ENCODE peak calls at places on chromosomes 5 and 9, in five cellular contexts. K is heart right ventricle; X is ureter; V is NCI-H1092 treated with DMSO at 0.1 percent for 48 hours; A is naive thymus-derived CD8-positive, alpha-beta T cell. M is an unnamed sample.

GRCh38 chr9:127104465-127105311 is 17.7 kb downstream of the ANGPTL2 start:
- DNase-seq in K (no peak), X (no peak), V (no peak), A (no peak), M (no peak)

GRCh38 chr5:57780306-57780958 is 297.8 kb upstream of the ACTBL2 start:
- DNase-seq in K (peak), X (no peak), V (no peak), A (no peak), M (no peak)

GRCh38 chr9:127330501-127330900 is 65.9 kb downstream of the GARNL3 start:
- DNase-seq in K (no peak), X (no peak), V (no peak), A (no peak), M (no peak)

GRCh38 chr9:127365461-127365860 is 31.5 kb upstream of the SLC2A8 start:
- DNase-seq in K (no peak), X (no peak), V (no peak), A (no peak), M (no peak)

GRCh38 chr9:127452481-127453092 is 1.3 kb downstream of the LRSAM1 start:
- DNase-seq in K (peak), X (peak), V (no peak), A (no peak), M (peak)

GRCh38 chr9:35538361-35539234 is 48.7 kb downstream of the RUSC2 start:
- DNase-seq in K (peak), X (peak), V (no peak), A (no peak), M (no peak)

GRCh38 chr5:122182491-122182921 is 53.2 kb downstream of the ZNF474 start:
- DNase-seq in K (no peak), X (peak), V (peak), A (no peak), M (no peak)

GRCh38 chr5:44949687-44950086 is 140.9 kb downstream of the MRPS30 start:
- DNase-seq in K (no peak), X (no peak), V (no peak), A (no peak), M (no peak)

GRCh38 chr5:127492854-127493738 is 24.3 kb upstream of the PRRC1 start:
- DNase-seq in K (no peak), X (no peak), V (peak), A (no peak), M (peak)

GRCh38 chr5:157858527-157859226 is at the start of gene CLINT1:
- DNase-seq in K (peak), X (peak), V (peak), A (peak), M (peak)

GRCh38 chr5:82159014-82159413 is 119.1 kb downstream of the RPS23 start:
- DNase-seq in K (no peak), X (no peak), V (no peak), A (no peak), M (no peak)

GRCh38 chr9:130598188-130598587 is 18.8 kb downstream of the FUBP3 start:
- DNase-seq in K (no peak), X (no peak), V (no peak), A (no peak), M (no peak)

GRCh38 chr5:170169996-170170395 is 62.8 kb upstream of the C5orf58 start:
- DNase-seq in K (no peak), X (no peak), V (no peak), A (no peak), M (no peak)

GRCh38 chr9:98101868-98102273 is 17.2 kb downstream of the TRIM14 start:
- DNase-seq in K (no peak), X (no peak), V (peak), A (peak), M (peak)

GRCh38 chr5:2981652-2982051 is 230.2 kb upstream of the IRX2 start:
- DNase-seq in K (no peak), X (no peak), V (no peak), A (no peak), M (no peak)

GRCh38 chr5:162565-163337 is 28.5 kb upstream of the LRRC14B start:
- DNase-seq in K (no peak), X (no peak), V (no peak), A (no peak), M (no peak)

GRCh38 chr5:124212949-124213348 is 533.5 kb downstream of the ZNF608 start:
- DNase-seq in K (no peak), X (no peak), V (no peak), A (no peak), M (peak)

GRCh38 chr5:178291161-178291561 is 58.6 kb upstream of the PHYKPL start:
- DNase-seq in K (peak), X (no peak), V (no peak), A (no peak), M (no peak)

GRCh38 chr5:37667846-37668245 is 172.0 kb downstream of the GDNF start:
- DNase-seq in K (no peak), X (no peak), V (no peak), A (no peak), M (no peak)

GRCh38 chr9:122338536-122338935 is 32.3 kb upstream of the PTGS1 start:
- DNase-seq in K (no peak), X (no peak), V (no peak), A (no peak), M (no peak)

GRCh38 chr5:180160822-180161221 is 48.2 kb downstream of the RASGEF1C start:
- DNase-seq in K (no peak), X (no peak), V (no peak), A (no peak), M (no peak)

GRCh38 chr9:107215381-107215780 is 67.7 kb upstream of the RAD23B start:
- DNase-seq in K (no peak), X (no peak), V (no peak), A (no peak), M (no peak)

GRCh38 chr9:38085308-38085707 is 16.3 kb upstream of the SHB start:
- DNase-seq in K (no peak), X (no peak), V (no peak), A (no peak), M (no peak)

GRCh38 chr9:114687034-114687433 is 5.0 kb upstream of the TEX48 start:
- DNase-seq in K (no peak), X (no peak), V (no peak), A (no peak), M (no peak)

GRCh38 chr9:81737871-81738507 is 48.6 kb upstream of the TLE1 start:
- DNase-seq in K (no peak), X (peak), V (no peak), A (no peak), M (no peak)

GRCh38 chr5:108858959-108859358 is 111.3 kb downstream of the FER start:
- DNase-seq in K (no peak), X (no peak), V (no peak), A (no peak), M (no peak)

GRCh38 chr5:78518365-78519197 is 130.0 kb downstream of the LHFPL2 start:
- DNase-seq in K (peak), X (no peak), V (no peak), A (no peak), M (no peak)

GRCh38 chr9:70049236-70049635 is 5.6 kb downstream of the MAMDC2 start:
- DNase-seq in K (no peak), X (peak), V (no peak), A (no peak), M (no peak)

GRCh38 chr5:127970854-127971425 is 112.6 kb upstream of the SLC12A2 start:
- DNase-seq in K (no peak), X (no peak), V (no peak), A (no peak), M (no peak)

GRCh38 chr9:121499427-121500164 is at the start of gene GGTA1:
- DNase-seq in K (peak), X (peak), V (peak), A (no peak), M (peak)